ENCODE peak calls at places on chromosomes 11 and 22, in seven cellular contexts. C, Y, A, T, X, S and Z are unnamed samples.

GRCh38 chr22:46076651-46077339 is 73.5 kb upstream of the PPARA start:
- DNase-seq in C (peak; percentile 86), Y (peak; percentile 65), A (peak; percentile 58), T (no peak), X (no peak), S (no peak), Z (no peak)

GRCh38 chr11:67277231-67277961 is 11.1 kb downstream of the GRK2 start:
- DNase-seq in C (peak; percentile 80), Y (peak; percentile 90), A (peak; percentile 93), T (peak; percentile 65), X (peak; percentile 98), S (no peak), Z (no peak)

GRCh38 chr11:61922539-61922938 is 5.2 kb upstream of the RAB3IL1 start:
- DNase-seq in C (peak; percentile 61), Y (peak; percentile 66), A (peak; percentile 90), T (peak; percentile 91), X (peak; percentile 96), S (no peak), Z (no peak)

GRCh38 chr11:11035331-11035730 is 177.5 kb upstream of the ZBED5 start:
- DNase-seq in C (no peak), Y (no peak), A (no peak), T (no peak), X (no peak), S (no peak), Z (no peak)

GRCh38 chr11:61771195-61771894 is 18.9 kb downstream of the MYRF start:
- DNase-seq in C (no peak), Y (no peak), A (no peak), T (no peak), X (no peak), S (no peak), Z (no peak)

GRCh38 chr11:67465190-67465522 is 3.9 kb downstream of the TMEM134 start:
- DNase-seq in C (no peak), Y (no peak), A (no peak), T (no peak), X (no peak), S (no peak), Z (no peak)

GRCh38 chr11:86938900-86939880 is 16.0 kb downstream of the FZD4 start:
- DNase-seq in C (peak; percentile 82), Y (no peak), A (no peak), T (peak; percentile 74), X (no peak), S (peak; percentile 24), Z (no peak)

GRCh38 chr22:42270512-42271190 is at the start of gene TCF20:
- DNase-seq in C (peak; percentile 70), Y (peak; percentile 82), A (peak; percentile 83), T (peak; percentile 54), X (no peak), S (peak; percentile 79), Z (peak; percentile 50)

GRCh38 chr11:65857500-65858353 is at the start of gene CFL1:
- DNase-seq in C (peak; percentile 98), Y (peak; percentile 99), A (peak; percentile 99), T (peak; percentile 95), X (peak; percentile 99), S (peak; percentile 90), Z (no peak)

GRCh38 chr11:65858354-65859133 is 564 bp upstream of the CFL1 start:
- DNase-seq in C (no peak), Y (no peak), A (no peak), T (no peak), X (no peak), S (no peak), Z (no peak)

GRCh38 chr11:65859812-65860277 is 388 bp upstream of the MUS81 start:
- DNase-seq in C (no peak), Y (peak; percentile 63), A (no peak), T (peak; percentile 34), X (no peak), S (no peak), Z (no peak)

GRCh38 chr11:65860278-65861164 is at the start of gene MUS81:
- DNase-seq in C (peak; percentile 99), Y (peak; percentile 97), A (peak; percentile 97), T (peak; percentile 98), X (peak; percentile 99), S (peak; percentile 95), Z (peak; percentile 95)

DNA sequence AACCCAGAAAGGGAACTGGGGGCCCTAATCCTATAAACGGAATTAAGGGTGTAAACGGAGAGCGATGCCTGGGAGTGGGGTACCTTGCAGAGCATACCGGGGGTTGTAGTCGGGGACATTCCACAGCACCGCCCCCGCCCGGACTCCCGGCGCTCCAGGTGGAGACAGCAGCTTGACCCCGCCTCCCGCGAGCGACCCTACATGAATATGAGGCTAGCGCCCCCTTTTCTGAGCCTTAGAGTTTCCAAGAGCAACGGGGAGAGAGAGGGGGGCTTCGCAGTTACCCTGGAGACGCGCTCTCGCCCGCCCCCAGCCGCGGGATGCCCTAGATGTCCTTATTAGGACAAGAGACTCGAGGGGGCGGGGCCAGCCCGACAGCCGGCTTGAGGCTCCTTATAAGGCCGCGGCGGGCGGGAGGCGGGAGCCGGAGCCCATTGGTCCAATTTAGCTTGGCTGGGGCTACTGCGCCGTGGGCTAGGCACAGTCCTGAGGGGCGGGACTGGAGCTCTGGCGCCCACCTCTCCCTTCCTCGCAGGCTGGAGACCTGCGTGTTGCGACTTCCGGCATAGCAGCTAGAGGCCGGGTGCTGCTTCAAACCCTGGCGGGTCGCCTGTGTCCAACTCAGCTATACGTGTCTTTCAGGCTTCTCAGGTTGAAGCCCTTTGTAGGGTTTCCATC is 960 bp upstream of the MUS81 start:
- DNase-seq in C (peak; percentile 99), Y (peak; percentile 99), A (peak; percentile 99), T (peak; percentile 94), X (peak; percentile 100), S (peak; percentile 93), Z (peak; percentile 86)
- TF ChIP-seq CTCF in C (peak; percentile 13), Y (no peak), A (no peak), T (peak; percentile 0), X (no peak), S (no peak), Z (no peak)

GRCh38 chr11:130144721-130145327 is 14.8 kb upstream of the ST14 start:
- DNase-seq in C (no peak), Y (no peak), A (no peak), T (no peak), X (no peak), S (no peak), Z (no peak)

GRCh38 chr11:130146797-130147196 is 12.8 kb upstream of the ST14 start:
- DNase-seq in C (no peak), Y (no peak), A (no peak), T (no peak), X (no peak), S (no peak), Z (no peak)

GRCh38 chr11:130145328-130145812 is 14.2 kb upstream of the ST14 start:
- DNase-seq in C (no peak), Y (no peak), A (no peak), T (no peak), X (no peak), S (no peak), Z (no peak)

GRCh38 chr11:130144129-130144528 is 15.5 kb upstream of the ST14 start:
- DNase-seq in C (no peak), Y (peak; percentile 83), A (no peak), T (no peak), X (no peak), S (no peak), Z (no peak)

DNA sequence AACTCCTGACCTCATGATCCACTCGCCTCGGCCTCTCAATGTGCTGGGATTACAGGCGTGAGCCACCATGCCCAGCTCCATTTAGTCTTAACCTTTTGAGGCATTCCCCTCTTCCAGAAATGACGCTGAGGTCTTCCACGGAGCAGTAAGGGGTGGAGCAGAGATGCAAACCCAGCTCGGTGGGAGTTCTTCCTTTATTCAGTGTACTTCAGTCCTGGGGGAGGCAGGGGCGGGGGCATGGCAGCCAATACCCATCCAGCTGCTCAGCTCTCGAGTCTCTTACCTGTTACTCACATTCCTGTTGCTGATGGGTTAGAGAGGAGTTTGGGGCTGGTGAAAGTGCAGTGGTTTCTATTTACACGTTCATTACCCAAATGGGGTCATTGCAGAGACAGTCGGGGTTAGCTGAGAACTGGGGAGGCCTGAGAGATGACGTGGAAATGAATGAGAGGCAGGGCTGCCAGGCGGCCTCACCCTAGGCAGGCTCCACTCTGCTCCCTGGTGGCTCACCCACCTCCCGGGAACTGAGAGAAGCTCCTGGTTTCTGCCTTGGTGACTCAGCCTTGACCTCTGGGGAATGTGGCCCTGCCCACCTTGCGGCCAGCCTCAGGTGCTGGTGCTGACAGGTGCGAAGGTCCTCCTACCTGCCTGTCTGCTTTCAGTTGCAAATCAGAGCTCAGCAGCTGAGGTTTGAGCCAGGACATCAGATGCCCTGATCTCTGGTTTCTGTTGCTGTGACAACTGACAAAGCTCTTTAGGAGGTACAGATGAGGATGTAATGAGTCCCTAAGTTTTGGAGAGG is 13.4 kb upstream of the ST14 start:
- DNase-seq in C (peak; percentile 54), Y (peak; percentile 71), A (peak; percentile 34), T (peak; percentile 31), X (no peak), S (peak; percentile 93), Z (no peak)
- TF ChIP-seq CTCF in C (peak; percentile 49), Y (peak; percentile 26), A (no peak), T (peak; percentile 24), X (no peak), S (no peak), Z (no peak)

GRCh38 chr22:22368516-22368915 is 123.9 kb downstream of the VPREB1 start:
- DNase-seq in C (no peak), Y (no peak), A (no peak), T (no peak), X (peak; percentile 12), S (no peak), Z (no peak)

GRCh38 chr22:22374163-22374562 is 129.6 kb downstream of the VPREB1 start:
- DNase-seq in C (no peak), Y (no peak), A (no peak), T (no peak), X (peak; percentile 57), S (no peak), Z (no peak)

GRCh38 chr22:22369962-22370265 is 125.3 kb downstream of the VPREB1 start:
- DNase-seq in C (no peak), Y (no peak), A (no peak), T (no peak), X (peak; percentile 89), S (no peak), Z (no peak)

GRCh38 chr22:22372063-22372462 is 127.5 kb downstream of the VPREB1 start:
- DNase-seq in C (no peak), Y (no peak), A (no peak), T (no peak), X (peak; percentile 83), S (no peak), Z (no peak)

DNA sequence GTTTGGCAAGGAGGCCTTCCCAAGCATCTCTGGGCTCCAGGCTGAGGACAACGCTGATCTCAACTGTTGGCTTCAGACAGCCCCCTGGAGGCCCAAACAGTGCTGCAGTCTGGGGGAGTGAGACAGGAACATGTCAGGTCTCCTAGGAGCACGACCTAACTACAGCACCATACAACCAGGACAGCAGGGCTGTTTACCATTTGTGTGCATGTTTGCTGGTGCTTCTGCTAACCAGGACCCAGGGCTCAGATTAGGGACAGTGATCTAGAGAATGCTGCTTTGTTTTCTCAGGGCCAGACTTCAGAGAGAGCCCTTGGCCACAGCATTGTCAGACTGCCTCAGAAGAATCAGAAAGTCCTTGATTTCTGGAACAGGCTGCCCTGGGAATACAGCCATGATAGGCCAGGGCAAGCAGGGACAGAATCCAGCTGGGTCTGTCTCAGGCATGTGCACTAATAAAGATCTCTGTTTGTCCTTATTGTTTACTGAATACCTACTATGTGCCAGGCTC is 126.5 kb downstream of the VPREB1 start:
- DNase-seq in C (no peak), Y (no peak), A (no peak), T (peak; percentile 1), X (peak; percentile 75), S (no peak), Z (no peak)
- TF ChIP-seq CTCF in C (no peak), Y (no peak), A (no peak), T (no peak), X (no peak), S (no peak), Z (no peak)

DNA sequence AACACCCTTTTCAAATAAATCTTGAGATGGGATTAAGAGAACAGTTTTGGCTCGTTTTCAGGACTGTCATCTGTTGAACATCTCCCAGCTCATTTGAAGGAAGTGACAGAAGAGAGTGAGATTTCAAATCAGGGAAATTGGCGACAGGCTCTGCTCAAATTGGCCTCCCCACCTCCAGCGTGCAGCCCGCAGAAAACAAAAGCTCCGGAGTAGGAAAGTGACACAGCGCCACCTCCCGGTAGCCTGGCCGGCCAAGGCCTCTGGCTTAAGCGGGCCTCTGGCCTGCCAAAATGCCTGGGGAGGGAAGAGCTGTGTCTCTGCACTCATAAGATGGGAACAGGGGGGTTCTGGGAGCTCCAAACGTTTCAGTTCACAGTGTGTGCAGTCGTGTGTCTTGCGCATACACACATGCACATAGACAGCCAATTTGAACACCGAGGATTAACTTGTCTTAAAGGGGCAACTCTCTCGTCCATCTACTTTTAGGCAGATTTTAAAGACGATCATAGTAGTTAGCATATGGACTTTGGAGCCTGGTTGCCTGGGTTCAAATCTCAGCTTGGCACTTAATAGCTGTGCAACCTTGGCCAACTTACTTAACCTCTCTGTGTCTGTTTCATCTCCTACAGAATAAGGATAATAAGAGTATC is 132.7 kb upstream of the RCN1 start:
- DNase-seq in C (peak; percentile 66), Y (peak; percentile 77), A (peak; percentile 50), T (peak; percentile 56), X (no peak), S (peak; percentile 35), Z (no peak)
- TF ChIP-seq CTCF in C (peak; percentile 92), Y (peak; percentile 75), A (peak; percentile 46), T (peak; percentile 88), X (peak; percentile 67), S (peak; percentile 36), Z (peak; percentile 70)